ENCODE peak calls at places on chromosomes 4 and X, in seven cellular contexts. One of them, this sample, is unnamed.

GRCh38 chr4:156779774-156780173 is 191.8 kb downstream of the PDGFC start:
- DNase-seq in fibroblast of pulmonary artery: peak; percentile 67
- DNase-seq in prostate gland: no peak
- DNase-seq in cardiac muscle cell: peak; percentile 45
- DNase-seq in brain microvascular endothelial cell: peak; percentile 77
- DNase-seq in AG10803: peak; percentile 95
- DNase-seq in left ventricle myocardium inferior: no peak
- DNase-seq in this sample: peak; percentile 90

GRCh38 chr4:16418814-16419213 is 192.5 kb upstream of the TAPT1 start:
- DNase-seq in fibroblast of pulmonary artery: peak; percentile 90
- DNase-seq in prostate gland: no peak
- DNase-seq in cardiac muscle cell: peak; percentile 76
- DNase-seq in brain microvascular endothelial cell: peak; percentile 36
- DNase-seq in AG10803: peak; percentile 6
- DNase-seq in left ventricle myocardium inferior: no peak
- DNase-seq in this sample: peak; percentile 48

GRCh38 chrX:41133551-41133950 is 48.3 kb downstream of the USP9X start:
- DNase-seq in fibroblast of pulmonary artery: no peak
- DNase-seq in prostate gland: no peak
- DNase-seq in cardiac muscle cell: no peak
- DNase-seq in brain microvascular endothelial cell: no peak
- DNase-seq in AG10803: no peak
- DNase-seq in left ventricle myocardium inferior: no peak
- DNase-seq in this sample: no peak

GRCh38 chr4:165580379-165580905 is 201.6 kb downstream of the CPE start:
- DNase-seq in fibroblast of pulmonary artery: peak; percentile 94
- DNase-seq in prostate gland: no peak
- DNase-seq in cardiac muscle cell: peak; percentile 90
- DNase-seq in brain microvascular endothelial cell: peak; percentile 85
- DNase-seq in AG10803: peak; percentile 50
- DNase-seq in left ventricle myocardium inferior: no peak
- DNase-seq in this sample: peak; percentile 94

GRCh38 chr4:7872264-7872771 is 67.3 kb downstream of the AFAP1 start:
- DNase-seq in fibroblast of pulmonary artery: peak; percentile 89
- DNase-seq in prostate gland: peak; percentile 78
- DNase-seq in cardiac muscle cell: peak; percentile 80
- DNase-seq in brain microvascular endothelial cell: peak; percentile 87
- DNase-seq in AG10803: peak; percentile 97
- DNase-seq in left ventricle myocardium inferior: no peak
- DNase-seq in this sample: peak; percentile 97

GRCh38 chrX:140712413-140713173 is 3.0 kb downstream of the LINC00632 start:
- DNase-seq in fibroblast of pulmonary artery: peak; percentile 75
- DNase-seq in prostate gland: peak; percentile 4
- DNase-seq in cardiac muscle cell: peak; percentile 79
- DNase-seq in brain microvascular endothelial cell: peak; percentile 74
- DNase-seq in AG10803: peak; percentile 34
- DNase-seq in left ventricle myocardium inferior: peak; percentile 39
- DNase-seq in this sample: peak; percentile 42

GRCh38 chr4:127604949-127605709 is 27.6 kb upstream of the INTU start:
- DNase-seq in fibroblast of pulmonary artery: peak; percentile 68
- DNase-seq in prostate gland: no peak
- DNase-seq in cardiac muscle cell: peak; percentile 57
- DNase-seq in brain microvascular endothelial cell: no peak
- DNase-seq in AG10803: peak; percentile 58
- DNase-seq in left ventricle myocardium inferior: no peak
- DNase-seq in this sample: peak; percentile 65

GRCh38 chr4:15931451-15932210 is 6.9 kb downstream of the FGFBP1 start:
- DNase-seq in fibroblast of pulmonary artery: no peak
- DNase-seq in prostate gland: no peak
- DNase-seq in cardiac muscle cell: no peak
- DNase-seq in brain microvascular endothelial cell: no peak
- DNase-seq in AG10803: no peak
- DNase-seq in left ventricle myocardium inferior: no peak
- DNase-seq in this sample: no peak

GRCh38 chrX:139725720-139726119 is 17.8 kb upstream of the MCF2 start:
- DNase-seq in fibroblast of pulmonary artery: no peak
- DNase-seq in prostate gland: no peak
- DNase-seq in cardiac muscle cell: no peak
- DNase-seq in brain microvascular endothelial cell: no peak
- DNase-seq in AG10803: no peak
- DNase-seq in left ventricle myocardium inferior: no peak
- DNase-seq in this sample: no peak

GRCh38 chr4:152591361-152591760 is 55.5 kb upstream of the FBXW7 start:
- DNase-seq in fibroblast of pulmonary artery: peak; percentile 33
- DNase-seq in prostate gland: no peak
- DNase-seq in cardiac muscle cell: peak; percentile 66
- DNase-seq in brain microvascular endothelial cell: peak; percentile 16
- DNase-seq in AG10803: peak; percentile 31
- DNase-seq in left ventricle myocardium inferior: peak; percentile 62
- DNase-seq in this sample: peak; percentile 59

GRCh38 chr4:168856312-168856711 is 153.7 kb downstream of the CBR4 start:
- DNase-seq in fibroblast of pulmonary artery: peak; percentile 86
- DNase-seq in prostate gland: no peak
- DNase-seq in cardiac muscle cell: peak; percentile 89
- DNase-seq in brain microvascular endothelial cell: peak; percentile 94
- DNase-seq in AG10803: peak; percentile 96
- DNase-seq in left ventricle myocardium inferior: no peak
- DNase-seq in this sample: peak; percentile 88

GRCh38 chrX:64571011-64571410 is 175.8 kb upstream of the MTMR8 start:
- DNase-seq in fibroblast of pulmonary artery: no peak
- DNase-seq in prostate gland: no peak
- DNase-seq in cardiac muscle cell: no peak
- DNase-seq in brain microvascular endothelial cell: no peak
- DNase-seq in AG10803: no peak
- DNase-seq in left ventricle myocardium inferior: no peak
- DNase-seq in this sample: no peak

GRCh38 chr4:179678093-179678804 is 2236.0 kb upstream of the AGA start:
- DNase-seq in fibroblast of pulmonary artery: no peak
- DNase-seq in prostate gland: no peak
- DNase-seq in cardiac muscle cell: no peak
- DNase-seq in brain microvascular endothelial cell: peak; percentile 3
- DNase-seq in AG10803: no peak
- DNase-seq in left ventricle myocardium inferior: no peak
- DNase-seq in this sample: no peak

GRCh38 chrX:71143508-71143907 is 1.1 kb upstream of the NLGN3 start:
- DNase-seq in fibroblast of pulmonary artery: peak; percentile 41
- DNase-seq in prostate gland: peak; percentile 26
- DNase-seq in cardiac muscle cell: peak; percentile 58
- DNase-seq in brain microvascular endothelial cell: no peak
- DNase-seq in AG10803: peak; percentile 29
- DNase-seq in left ventricle myocardium inferior: peak; percentile 29
- DNase-seq in this sample: peak; percentile 30

GRCh38 chrX:129695535-129695934 is 40.8 kb upstream of the APLN start:
- DNase-seq in fibroblast of pulmonary artery: no peak
- DNase-seq in prostate gland: no peak
- DNase-seq in cardiac muscle cell: no peak
- DNase-seq in brain microvascular endothelial cell: no peak
- DNase-seq in AG10803: no peak
- DNase-seq in left ventricle myocardium inferior: no peak
- DNase-seq in this sample: no peak

GRCh38 chr4:13706716-13707115 is 79.2 kb upstream of the BOD1L1 start:
- DNase-seq in fibroblast of pulmonary artery: no peak
- DNase-seq in prostate gland: no peak
- DNase-seq in cardiac muscle cell: no peak
- DNase-seq in brain microvascular endothelial cell: no peak
- DNase-seq in AG10803: no peak
- DNase-seq in left ventricle myocardium inferior: no peak
- DNase-seq in this sample: no peak

GRCh38 chrX:150306002-150306401 is 57.1 kb upstream of the MAMLD1 start:
- DNase-seq in fibroblast of pulmonary artery: no peak
- DNase-seq in prostate gland: no peak
- DNase-seq in cardiac muscle cell: no peak
- DNase-seq in brain microvascular endothelial cell: no peak
- DNase-seq in AG10803: no peak
- DNase-seq in left ventricle myocardium inferior: no peak
- DNase-seq in this sample: no peak

GRCh38 chr4:175891863-175892262 is 79.8 kb upstream of the GPM6A start:
- DNase-seq in fibroblast of pulmonary artery: peak; percentile 32
- DNase-seq in prostate gland: peak; percentile 35
- DNase-seq in cardiac muscle cell: peak; percentile 12
- DNase-seq in brain microvascular endothelial cell: no peak
- DNase-seq in AG10803: peak; percentile 8
- DNase-seq in left ventricle myocardium inferior: no peak
- DNase-seq in this sample: peak; percentile 60

GRCh38 chr4:156497486-156497885 is 474.1 kb downstream of the PDGFC start:
- DNase-seq in fibroblast of pulmonary artery: no peak
- DNase-seq in prostate gland: no peak
- DNase-seq in cardiac muscle cell: no peak
- DNase-seq in brain microvascular endothelial cell: no peak
- DNase-seq in AG10803: no peak
- DNase-seq in left ventricle myocardium inferior: no peak
- DNase-seq in this sample: no peak

GRCh38 chr4:160372390-160372789 is 1269.5 kb downstream of the RAPGEF2 start:
- DNase-seq in fibroblast of pulmonary artery: no peak
- DNase-seq in prostate gland: no peak
- DNase-seq in cardiac muscle cell: no peak
- DNase-seq in brain microvascular endothelial cell: no peak
- DNase-seq in AG10803: no peak
- DNase-seq in left ventricle myocardium inferior: no peak
- DNase-seq in this sample: no peak

GRCh38 chr4:12579172-12579571 is 905.0 kb downstream of the RAB28 start:
- DNase-seq in fibroblast of pulmonary artery: peak; percentile 87
- DNase-seq in prostate gland: no peak
- DNase-seq in cardiac muscle cell: peak; percentile 70
- DNase-seq in brain microvascular endothelial cell: no peak
- DNase-seq in AG10803: no peak
- DNase-seq in left ventricle myocardium inferior: no peak
- DNase-seq in this sample: no peak

GRCh38 chr4:128393111-128393704 is 105.6 kb upstream of the PGRMC2 start:
- DNase-seq in fibroblast of pulmonary artery: peak; percentile 48
- DNase-seq in prostate gland: no peak
- DNase-seq in cardiac muscle cell: peak; percentile 62
- DNase-seq in brain microvascular endothelial cell: peak; percentile 12
- DNase-seq in AG10803: peak; percentile 88
- DNase-seq in left ventricle myocardium inferior: no peak
- DNase-seq in this sample: peak; percentile 70

GRCh38 chrX:17669458-17669857 is 67.8 kb upstream of the SCML1 start:
- DNase-seq in fibroblast of pulmonary artery: no peak
- DNase-seq in prostate gland: no peak
- DNase-seq in cardiac muscle cell: no peak
- DNase-seq in brain microvascular endothelial cell: no peak
- DNase-seq in AG10803: no peak
- DNase-seq in left ventricle myocardium inferior: no peak
- DNase-seq in this sample: no peak

GRCh38 chrX:25020391-25021131 is 4.8 kb upstream of the ARX start:
- DNase-seq in fibroblast of pulmonary artery: no peak
- DNase-seq in prostate gland: no peak
- DNase-seq in cardiac muscle cell: peak; percentile 18
- DNase-seq in brain microvascular endothelial cell: no peak
- DNase-seq in AG10803: no peak
- DNase-seq in left ventricle myocardium inferior: no peak
- DNase-seq in this sample: no peak

GRCh38 chr4:30525662-30526061 is 194.5 kb upstream of the PCDH7 start:
- DNase-seq in fibroblast of pulmonary artery: no peak
- DNase-seq in prostate gland: no peak
- DNase-seq in cardiac muscle cell: no peak
- DNase-seq in brain microvascular endothelial cell: no peak
- DNase-seq in AG10803: no peak
- DNase-seq in left ventricle myocardium inferior: no peak
- DNase-seq in this sample: no peak

GRCh38 chrX:13219990-13220764 is 99.7 kb downstream of the ATXN3L start:
- DNase-seq in fibroblast of pulmonary artery: peak; percentile 23
- DNase-seq in prostate gland: no peak
- DNase-seq in cardiac muscle cell: no peak
- DNase-seq in brain microvascular endothelial cell: peak; percentile 25
- DNase-seq in AG10803: peak; percentile 43
- DNase-seq in left ventricle myocardium inferior: no peak
- DNase-seq in this sample: peak; percentile 76

GRCh38 chr4:114860791-114861190 is 252.6 kb downstream of the NDST4 start:
- DNase-seq in fibroblast of pulmonary artery: no peak
- DNase-seq in prostate gland: no peak
- DNase-seq in cardiac muscle cell: no peak
- DNase-seq in brain microvascular endothelial cell: no peak
- DNase-seq in AG10803: no peak
- DNase-seq in left ventricle myocardium inferior: no peak
- DNase-seq in this sample: peak; percentile 7

GRCh38 chrX:46837543-46838481 is 969 bp downstream of the RP2 start:
- DNase-seq in fibroblast of pulmonary artery: no peak
- DNase-seq in prostate gland: no peak
- DNase-seq in cardiac muscle cell: no peak
- DNase-seq in brain microvascular endothelial cell: no peak
- DNase-seq in AG10803: no peak
- DNase-seq in left ventricle myocardium inferior: no peak
- DNase-seq in this sample: peak; percentile 43
- H3K4me3 ChIP-seq in fibroblast of pulmonary artery: peak overlapping the region; percentile 79
- H3K4me3 ChIP-seq in prostate gland: peak overlapping the region; percentile 56
- H3K4me3 ChIP-seq in cardiac muscle cell: peak overlapping the region; percentile 49
- H3K4me3 ChIP-seq in brain microvascular endothelial cell: peak overlapping the region; percentile 81
- H3K4me3 ChIP-seq in AG10803: peak overlapping the region; percentile 78
- H3K4me3 ChIP-seq in left ventricle myocardium inferior: peak overlapping the region; percentile 85
- H3K4me3 ChIP-seq in this sample: peak overlapping the region; percentile 78

DNA sequence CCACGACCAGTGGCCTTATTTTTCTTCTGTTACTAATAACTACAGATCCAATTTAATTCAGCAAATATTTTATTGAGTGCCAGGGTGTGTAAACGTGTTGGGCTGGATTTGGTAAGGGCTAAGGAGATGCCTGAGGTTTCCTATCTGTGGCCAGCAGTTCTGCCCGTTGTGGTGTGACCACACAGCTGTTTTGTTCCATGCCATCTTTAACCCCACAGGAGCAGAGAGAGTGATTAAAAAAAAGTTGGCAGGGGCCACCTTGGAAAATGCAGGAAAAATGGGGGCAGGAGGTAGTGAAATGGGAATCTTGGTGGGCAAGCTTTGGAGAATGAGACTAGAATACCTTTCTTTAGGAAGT is 1.1 kb downstream of the PLAC8 start:
- DNase-seq in fibroblast of pulmonary artery: no peak
- DNase-seq in prostate gland: no peak
- DNase-seq in cardiac muscle cell: no peak
- DNase-seq in brain microvascular endothelial cell: no peak
- DNase-seq in AG10803: peak; percentile 67
- DNase-seq in left ventricle myocardium inferior: no peak
- DNase-seq in this sample: no peak
- H3K4me3 ChIP-seq in fibroblast of pulmonary artery: no peak overlapping the region
- H3K4me3 ChIP-seq in prostate gland: no peak overlapping the region
- H3K4me3 ChIP-seq in cardiac muscle cell: no peak overlapping the region
- H3K4me3 ChIP-seq in brain microvascular endothelial cell: no peak overlapping the region
- H3K4me3 ChIP-seq in AG10803: no peak overlapping the region
- H3K4me3 ChIP-seq in left ventricle myocardium inferior: no peak overlapping the region
- H3K4me3 ChIP-seq in this sample: no peak overlapping the region

DNA sequence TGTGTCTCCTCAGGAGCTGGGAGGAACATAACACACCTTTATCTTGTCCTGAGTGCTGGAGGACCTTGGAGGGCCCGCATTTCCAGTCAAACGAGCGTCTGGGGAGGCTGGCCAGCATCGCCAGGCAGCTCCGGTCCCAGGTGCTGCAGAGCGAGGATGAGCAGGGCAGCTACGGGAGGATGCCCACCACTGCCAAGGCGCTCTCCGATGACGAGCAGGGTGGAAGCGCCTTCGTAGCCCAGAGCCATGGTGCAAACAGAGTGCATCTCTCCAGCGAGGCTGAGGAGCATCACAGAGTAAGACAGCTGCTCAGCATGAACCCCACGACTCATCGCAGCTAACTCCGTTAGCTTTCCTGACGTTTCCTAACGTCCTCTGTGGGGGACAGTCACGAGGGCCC is 430 bp downstream of the TRIML1 start:
- DNase-seq in fibroblast of pulmonary artery: no peak
- DNase-seq in prostate gland: no peak
- DNase-seq in cardiac muscle cell: no peak
- DNase-seq in brain microvascular endothelial cell: peak; percentile 30
- DNase-seq in AG10803: no peak
- DNase-seq in left ventricle myocardium inferior: no peak
- DNase-seq in this sample: no peak
- H3K4me3 ChIP-seq in fibroblast of pulmonary artery: no peak overlapping the region
- H3K4me3 ChIP-seq in prostate gland: no peak overlapping the region
- H3K4me3 ChIP-seq in cardiac muscle cell: no peak overlapping the region
- H3K4me3 ChIP-seq in brain microvascular endothelial cell: no peak overlapping the region
- H3K4me3 ChIP-seq in AG10803: no peak overlapping the region
- H3K4me3 ChIP-seq in left ventricle myocardium inferior: no peak overlapping the region
- H3K4me3 ChIP-seq in this sample: no peak overlapping the region

GRCh38 chr4:56051049-56051709 is 102.4 kb downstream of the CEP135 start:
- DNase-seq in fibroblast of pulmonary artery: no peak
- DNase-seq in prostate gland: no peak
- DNase-seq in cardiac muscle cell: no peak
- DNase-seq in brain microvascular endothelial cell: no peak
- DNase-seq in AG10803: no peak
- DNase-seq in left ventricle myocardium inferior: no peak
- DNase-seq in this sample: no peak
- H3K4me3 ChIP-seq in fibroblast of pulmonary artery: no peak overlapping the region
- H3K4me3 ChIP-seq in prostate gland: no peak overlapping the region
- H3K4me3 ChIP-seq in cardiac muscle cell: no peak overlapping the region
- H3K4me3 ChIP-seq in brain microvascular endothelial cell: no peak overlapping the region
- H3K4me3 ChIP-seq in AG10803: no peak overlapping the region
- H3K4me3 ChIP-seq in left ventricle myocardium inferior: no peak overlapping the region
- H3K4me3 ChIP-seq in this sample: no peak overlapping the region